ENCODE peak calls at places on chromosomes 16 and 17, in five cellular contexts. One of them, this sample, is unnamed.
A peak's percentile ranks its signal among the peaks of the same experiment; 100 is the strongest.

GRCh38 chr16:67370686-67371085 is 22.6 kb downstream of the TPPP3 start:
- DNase-seq in HTR-8/SVneo: no peak
- DNase-seq in nucleus accumbens: no peak
- DNase-seq in pancreas: no peak
- DNase-seq in NCI-H460: no peak
- DNase-seq in this sample: no peak

GRCh38 chr16:907361-907760 is 63.4 kb downstream of the LMF1 start:
- DNase-seq in NCI-H460: no peak
- DNase-seq in pancreas: no peak
- DNase-seq in HTR-8/SVneo: no peak
- DNase-seq in nucleus accumbens: no peak
- DNase-seq in this sample: no peak

GRCh38 chr16:75591001-75591852 is 25.0 kb downstream of the GABARAPL2 start:
- DNase-seq in pancreas: no peak
- DNase-seq in NCI-H460: no peak
- DNase-seq in nucleus accumbens: peak; percentile 36
- DNase-seq in HTR-8/SVneo: no peak
- DNase-seq in this sample: peak; percentile 86

GRCh38 chr17:7191571-7192270 is 12.6 kb upstream of the ASGR1 start:
- DNase-seq in pancreas: no peak
- DNase-seq in nucleus accumbens: no peak
- DNase-seq in NCI-H460: peak; percentile 18
- DNase-seq in HTR-8/SVneo: peak; percentile 81
- DNase-seq in this sample: no peak

GRCh38 chr16:30139895-30140481 is 17.0 kb upstream of the MAPK3 start:
- DNase-seq in NCI-H460: no peak
- DNase-seq in HTR-8/SVneo: no peak
- DNase-seq in pancreas: no peak
- DNase-seq in nucleus accumbens: no peak
- DNase-seq in this sample: no peak

GRCh38 chr17:38464251-38464722 is 36.0 kb downstream of the ARHGAP23 start:
- DNase-seq in nucleus accumbens: peak; percentile 81
- DNase-seq in pancreas: no peak
- DNase-seq in HTR-8/SVneo: no peak
- DNase-seq in NCI-H460: no peak
- DNase-seq in this sample: no peak

GRCh38 chr17:69539781-69540319 is 125.4 kb downstream of the MAP2K6 start:
- DNase-seq in pancreas: no peak
- DNase-seq in NCI-H460: no peak
- DNase-seq in nucleus accumbens: no peak
- DNase-seq in HTR-8/SVneo: peak; percentile 43
- DNase-seq in this sample: no peak

GRCh38 chr17:39813631-39814030 is 50.5 kb downstream of the IKZF3 start:
- DNase-seq in nucleus accumbens: no peak
- DNase-seq in HTR-8/SVneo: no peak
- DNase-seq in pancreas: no peak
- DNase-seq in NCI-H460: no peak
- DNase-seq in this sample: no peak

GRCh38 chr16:57592591-57593003 is 35.8 kb upstream of the ADGRG1 start:
- DNase-seq in nucleus accumbens: no peak
- DNase-seq in NCI-H460: no peak
- DNase-seq in HTR-8/SVneo: no peak
- DNase-seq in pancreas: peak; percentile 5
- DNase-seq in this sample: no peak

GRCh38 chr17:2050871-2051387 is 4.0 kb upstream of the HIC1 start:
- DNase-seq in NCI-H460: no peak
- DNase-seq in HTR-8/SVneo: no peak
- DNase-seq in pancreas: no peak
- DNase-seq in nucleus accumbens: no peak
- DNase-seq in this sample: no peak

GRCh38 chr17:45149669-45150603 is 1.7 kb downstream of the HEXIM1 start:
- DNase-seq in HTR-8/SVneo: no peak
- DNase-seq in pancreas: peak; percentile 70
- DNase-seq in nucleus accumbens: peak; percentile 71
- DNase-seq in NCI-H460: peak; percentile 48
- DNase-seq in this sample: peak; percentile 86

This sample was measured in right atrium auricular region.